ENCODE peak calls at places on chromosomes 16 and 17, in six cellular contexts. W is HCT116, M is sigmoid colon, S is cardiac muscle cell, Z is tibial artery, G is right lobe of liver. Y is an unnamed sample.

GRCh38 chr16:71852561-71852960 is 6.8 kb downstream of the ATXN1L start:
- DNase-seq in W (no peak), M (no peak), S (no peak), Z (no peak), G (no peak), Y (no peak)

GRCh38 chr17:74239169-74239568 is 25.8 kb downstream of the TTYH2 start:
- DNase-seq in W (no peak), M (peak; percentile 85), S (peak; percentile 86), Z (peak; percentile 62), G (no peak), Y (peak; percentile 50)

GRCh38 chr17:63423251-63423950 is 22.7 kb downstream of the CYB561 start:
- DNase-seq in W (no peak), M (no peak), S (no peak), Z (no peak), G (no peak), Y (no peak)

GRCh38 chr17:65417406-65418221 is 143.8 kb downstream of the AXIN2 start:
- DNase-seq in W (no peak), M (no peak), S (peak; percentile 37), Z (no peak), G (no peak), Y (no peak)

GRCh38 chr17:66255527-66255971 is 26.3 kb upstream of the APOH start:
- DNase-seq in W (no peak), M (no peak), S (no peak), Z (no peak), G (no peak), Y (no peak)

GRCh38 chr17:78343433-78344201 is 16.3 kb downstream of the SOCS3 start:
- DNase-seq in W (no peak), M (no peak), S (no peak), Z (no peak), G (no peak), Y (peak; percentile 64)

GRCh38 chr17:79811036-79811887 is 14.4 kb upstream of the CBX8 start:
- DNase-seq in W (peak; percentile 50), M (peak; percentile 68), S (no peak), Z (no peak), G (no peak), Y (peak; percentile 70)

GRCh38 chr16:19338335-19338734 is 52.8 kb downstream of the CLEC19A start:
- DNase-seq in W (peak; percentile 24), M (no peak), S (no peak), Z (no peak), G (no peak), Y (no peak)

GRCh38 chr16:77652399-77652798 is 69.9 kb upstream of the NUDT7 start:
- DNase-seq in W (no peak), M (no peak), S (no peak), Z (peak; percentile 28), G (no peak), Y (no peak)

GRCh38 chr17:45895969-45896793 is 1.8 kb downstream of the MAPT start:
- DNase-seq in W (no peak), M (no peak), S (no peak), Z (no peak), G (no peak), Y (no peak)

GRCh38 chr17:45894022-45894784 is at the start of gene MAPT:
- DNase-seq in W (peak; percentile 93), M (peak; percentile 95), S (peak; percentile 95), Z (peak; percentile 81), G (peak; percentile 94), Y (peak; percentile 92)

GRCh38 chr17:45895304-45895968 is 1.1 kb downstream of the MAPT start:
- DNase-seq in W (no peak), M (no peak), S (peak; percentile 11), Z (no peak), G (no peak), Y (no peak)

GRCh38 chr17:45900136-45900535 is 5.8 kb downstream of the MAPT start:
- DNase-seq in W (no peak), M (no peak), S (no peak), Z (no peak), G (no peak), Y (no peak)

DNA sequence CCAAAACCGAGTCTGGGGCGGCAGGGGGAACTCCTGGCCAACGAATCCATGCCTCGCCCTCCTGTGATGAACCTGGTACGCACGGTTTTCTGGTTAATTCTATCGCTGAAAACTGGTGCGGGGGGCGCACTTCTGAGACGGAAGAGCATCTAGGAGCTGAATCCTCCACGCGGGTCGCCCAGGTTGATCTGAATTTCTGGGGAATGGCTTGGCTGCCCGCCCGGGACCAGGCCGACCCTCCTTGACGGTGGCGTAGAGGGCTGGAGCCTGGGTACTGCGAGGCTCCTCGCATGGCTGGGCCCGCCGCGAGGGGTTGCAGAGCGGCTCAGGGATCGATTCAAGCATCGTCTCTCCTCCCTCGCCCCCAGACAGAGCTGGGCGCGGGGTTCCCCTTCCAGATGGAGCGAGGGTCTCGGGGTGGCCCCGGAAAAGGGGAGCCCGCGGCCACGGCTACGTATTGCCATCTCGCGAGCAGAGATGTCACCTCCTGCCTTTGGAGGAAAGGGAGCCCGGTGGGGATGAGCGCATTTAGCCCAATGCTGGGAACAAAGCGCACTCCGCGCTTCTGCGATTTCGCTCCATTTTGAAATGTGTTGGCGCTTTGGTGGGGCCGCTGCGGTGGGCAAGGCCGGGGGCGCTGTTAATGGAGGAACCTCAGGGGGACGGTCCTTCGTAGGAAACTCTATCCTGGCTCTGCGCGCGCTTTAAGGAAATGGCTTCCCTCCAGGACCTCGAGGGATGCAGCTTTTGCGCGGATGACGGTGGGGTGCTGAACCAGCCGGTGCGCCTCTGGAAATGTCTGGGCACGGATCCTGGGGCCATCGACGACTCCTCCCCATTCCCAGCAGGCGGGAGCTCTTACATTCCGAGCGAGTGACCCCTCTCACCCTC is 2.7 kb downstream of the MAPT start:
- DNase-seq in W (no peak), M (no peak), S (no peak), Z (no peak), G (no peak), Y (no peak)
- H3K27ac ChIP-seq in W (no peak overlapping the region), M (no peak overlapping the region), S (no peak overlapping the region), Z (no peak overlapping the region), G (no peak overlapping the region), Y (no peak overlapping the region)

GRCh38 chr17:42798383-42799380 is at the start of the genes CNTD1 and COA3:
- DNase-seq in W (peak; percentile 86), M (peak; percentile 92), S (peak; percentile 90), Z (peak; percentile 84), G (peak; percentile 92), Y (peak; percentile 89)
- H3K4me1 ChIP-seq in W (peaks cover 4% of the 10 kb centered on the region), M (peaks cover 21% of the 10 kb centered on the region), S (no peaks in the 10 kb centered on the region), Z (peaks cover 21% of the 10 kb centered on the region), G (no peaks in the 10 kb centered on the region), Y (peaks cover 5% of the 10 kb centered on the region)

GRCh38 chr16:10878328-10878643 is 1.3 kb downstream of the CIITA start:
- DNase-seq in W (no peak), M (no peak), S (no peak), Z (no peak), G (no peak), Y (no peak)
- H3K27ac ChIP-seq in W (no peak overlapping the region), M (peak overlapping the region; percentile 55), S (no peak overlapping the region), Z (peak overlapping the region; percentile 43), G (peak overlapping the region; percentile 6), Y (no peak overlapping the region)

GRCh38 chr17:47945529-47946508 is 4.4 kb downstream of the PNPO start:
- DNase-seq in W (no peak), M (no peak), S (no peak), Z (no peak), G (peak; percentile 86), Y (peak; percentile 58)
- H3K4me1 ChIP-seq in W (peaks cover 38% of the 10 kb centered on the region), M (peaks cover 32% of the 10 kb centered on the region), S (no peaks in the 10 kb centered on the region), Z (peaks cover 42% of the 10 kb centered on the region), G (peaks cover 65% of the 10 kb centered on the region), Y (peaks cover 6% of the 10 kb centered on the region)

DNA sequence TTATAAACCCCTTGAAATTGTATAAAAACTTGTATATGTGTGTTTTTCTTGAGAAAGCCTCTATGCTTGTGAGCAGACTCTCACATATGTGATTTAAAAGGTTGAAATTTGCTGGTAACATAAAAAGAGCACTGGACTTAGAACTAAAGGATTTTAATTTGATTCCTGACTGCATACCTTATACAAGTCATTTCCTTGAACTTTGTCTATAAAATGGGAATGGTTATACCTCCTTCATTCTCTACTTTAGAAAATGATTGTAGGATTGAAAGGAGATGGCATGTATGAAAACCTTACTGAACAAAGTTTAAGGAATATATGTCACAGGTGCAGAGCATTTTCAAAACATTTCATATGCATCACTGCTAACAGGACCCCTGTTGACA is 10.4 kb upstream of the ARL2BP start:
- DNase-seq in W (no peak), M (no peak), S (no peak), Z (no peak), G (no peak), Y (no peak)
- H3K27ac ChIP-seq in W (no peak overlapping the region), M (no peak overlapping the region), S (no peak overlapping the region), Z (no peak overlapping the region), G (no peak overlapping the region), Y (no peak overlapping the region)

DNA sequence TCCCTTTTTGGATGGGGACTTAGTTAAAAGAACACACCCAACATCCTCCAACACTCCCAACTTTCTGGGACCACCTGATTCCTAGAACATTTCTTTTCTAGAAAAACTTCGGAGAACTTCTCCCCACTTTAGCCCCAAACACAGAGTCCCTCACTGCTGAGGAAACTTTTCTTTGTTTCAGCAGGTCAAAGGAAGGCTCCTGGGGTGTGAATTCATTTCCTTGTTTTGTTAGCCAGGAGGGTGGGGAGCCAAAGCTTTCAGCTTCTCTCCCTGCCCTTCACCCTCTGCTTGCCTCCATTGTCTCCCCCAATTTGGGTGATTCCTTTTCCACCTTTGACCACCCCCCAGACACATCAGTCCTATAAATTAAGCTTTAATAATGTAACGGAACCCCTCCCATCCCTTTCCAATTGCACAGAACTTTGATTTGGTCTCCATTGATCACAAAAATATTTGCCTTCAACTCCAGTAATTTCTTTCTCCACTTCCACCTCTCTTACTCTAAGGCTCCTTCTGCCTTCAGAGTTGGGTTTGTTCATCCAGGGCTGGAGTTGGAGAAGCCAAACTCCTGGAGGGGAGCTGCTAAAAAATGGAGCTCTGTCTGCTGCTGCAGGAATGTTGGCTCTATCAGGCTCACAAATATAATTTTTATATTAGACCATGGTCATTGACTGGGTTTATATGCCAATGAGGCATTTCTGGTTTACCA is 10.3 kb downstream of the HOXB4 start:
- DNase-seq in W (no peak), M (no peak), S (no peak), Z (no peak), G (no peak), Y (no peak)
- H3K4me1 ChIP-seq in W (no peaks in the 10 kb centered on the region), M (peaks cover 100% of the 10 kb centered on the region), S (peaks cover 47% of the 10 kb centered on the region), Z (peaks cover 31% of the 10 kb centered on the region), G (no peaks in the 10 kb centered on the region), Y (peaks cover 8% of the 10 kb centered on the region)

GRCh38 chr16:27228621-27229501 is 25.5 kb downstream of the KDM8 start:
- DNase-seq in W (no peak), M (peak; percentile 64), S (no peak), Z (no peak), G (peak; percentile 50), Y (peak; percentile 55)
- H3K27ac ChIP-seq in W (no peak overlapping the region), M (no peak overlapping the region), S (peak overlapping the region; percentile 54), Z (no peak overlapping the region), G (no peak overlapping the region), Y (no peak overlapping the region)

GRCh38 chr16:73050115-73051099 is 2.5 kb upstream of the ZFHX3 start:
- DNase-seq in W (no peak), M (no peak), S (no peak), Z (peak; percentile 17), G (no peak), Y (no peak)
- H3K4me1 ChIP-seq in W (peaks cover 44% of the 10 kb centered on the region), M (peaks cover 92% of the 10 kb centered on the region), S (peaks cover 69% of the 10 kb centered on the region), Z (peaks cover 87% of the 10 kb centered on the region), G (peaks cover 19% of the 10 kb centered on the region), Y (peaks cover 15% of the 10 kb centered on the region)

GRCh38 chr17:73196500-73196899 is 3.6 kb downstream of the COG1 start:
- DNase-seq in W (no peak), M (peak; percentile 69), S (peak; percentile 56), Z (no peak), G (peak; percentile 71), Y (peak; percentile 35)
- H3K27ac ChIP-seq in W (peak overlapping the region; percentile 9), M (no peak overlapping the region), S (peak overlapping the region; percentile 34), Z (no peak overlapping the region), G (no peak overlapping the region), Y (no peak overlapping the region)

Y was measured in right cardiac atrium.